ENCODE peak calls at places on chromosome 1, in ten cellular contexts. Q, C, L, V, F, W, R, G, I and N are unnamed samples.

GRCh38 chr1:99171126-99171813 is 93.0 kb upstream of the PLPPR4 start:
- DNase-seq in W (no peak), R (no peak), G (no peak), V (no peak), I (no peak), Q (no peak), L (no peak), F (no peak), C (no peak), N (no peak)

GRCh38 chr1:67987046-67987799 is 63.2 kb downstream of the DIRAS3 start:
- DNase-seq in G (no peak), L (no peak), W (no peak), Q (no peak), V (no peak), F (peak), C (no peak), I (peak), R (no peak), N (no peak)

GRCh38 chr1:109655624-109656519 is at the start of gene GSTM4:
- DNase-seq in W (peak), I (peak), F (peak), V (peak), Q (peak), C (peak), L (peak), R (peak), G (peak), N (peak)

GRCh38 chr1:45789601-45790000 is 13.8 kb upstream of the MAST2 start:
- DNase-seq in R (no peak), W (no peak), F (no peak), C (no peak), L (no peak), Q (no peak), I (no peak), G (no peak), V (no peak), N (no peak)

GRCh38 chr1:26874896-26875295 is 11.9 kb downstream of the SFN start:
- DNase-seq in R (no peak), L (no peak), F (no peak), C (no peak), Q (no peak), W (no peak), I (no peak), V (no peak), G (no peak), N (no peak)

GRCh38 chr1:169692766-169693460 is 18.5 kb downstream of the SELL start:
- DNase-seq in Q (peak), R (peak), G (no peak), F (no peak), C (no peak), I (no peak), W (peak), V (no peak), L (no peak), N (no peak)

GRCh38 chr1:157359309-157360020 is 192.8 kb downstream of the FCRL5 start:
- DNase-seq in I (no peak), V (no peak), W (no peak), L (no peak), R (no peak), Q (no peak), F (no peak), C (no peak), G (no peak), N (no peak)

GRCh38 chr1:162327791-162328165 is 48.9 kb downstream of the SPATA46 start:
- DNase-seq in W (no peak), V (no peak), C (no peak), Q (no peak), G (no peak), L (no peak), F (no peak), I (no peak), R (no peak), N (no peak)

GRCh38 chr1:66383602-66384001 is 150.4 kb upstream of the SGIP1 start:
- DNase-seq in F (no peak), Q (no peak), I (no peak), V (no peak), G (no peak), W (no peak), R (no peak), C (no peak), L (no peak), N (no peak)

GRCh38 chr1:61337981-61338848 is 255.9 kb downstream of the NFIA start:
- DNase-seq in L (peak), R (no peak), F (peak), I (peak), W (no peak), V (no peak), Q (no peak), G (peak), C (no peak), N (peak)

GRCh38 chr1:34740161-34740875 is 14.5 kb upstream of the GJB5 start:
- DNase-seq in Q (no peak), I (no peak), W (no peak), G (no peak), L (no peak), C (no peak), V (no peak), F (peak), R (no peak), N (no peak)

GRCh38 chr1:112714313-112715263 is 544 bp downstream of the PPM1J start:
- DNase-seq in F (peak), I (no peak), L (peak), Q (peak), W (no peak), C (no peak), R (no peak), G (no peak), V (no peak), N (peak)

GRCh38 chr1:229629251-229629650 is 3.2 kb downstream of the URB2 start:
- DNase-seq in Q (no peak), I (peak), W (no peak), C (no peak), G (no peak), R (no peak), L (no peak), F (peak), V (no peak), N (no peak)

GRCh38 chr1:227805606-227806197 is 9.8 kb upstream of the PRSS38 start:
- DNase-seq in Q (no peak), F (peak), I (peak), V (no peak), C (no peak), W (no peak), R (no peak), G (peak), L (no peak), N (peak)

GRCh38 chr1:87826639-87827345 is 498.1 kb downstream of the LMO4 start:
- DNase-seq in R (no peak), W (no peak), Q (no peak), V (no peak), C (no peak), F (peak), I (peak), G (no peak), L (no peak), N (peak)

GRCh38 chr1:91273875-91274274 is 130.8 kb downstream of the HFM1 start:
- DNase-seq in Q (no peak), C (no peak), F (peak), W (no peak), G (no peak), V (no peak), R (no peak), L (no peak), I (peak), N (peak)

GRCh38 chr1:90476994-90477393 is 240.1 kb downstream of the BARHL2 start:
- DNase-seq in V (no peak), I (no peak), R (no peak), Q (no peak), F (no peak), W (no peak), C (no peak), G (no peak), L (no peak), N (no peak)

GRCh38 chr1:243351347-243351746 is 95.5 kb downstream of the SDCCAG8 start:
- DNase-seq in R (no peak), W (no peak), Q (no peak), G (no peak), F (no peak), V (no peak), L (no peak), I (no peak), C (no peak), N (no peak)

GRCh38 chr1:96945509-96946084 is 224.0 kb downstream of the PTBP2 start:
- DNase-seq in R (no peak), F (peak), C (no peak), W (no peak), G (no peak), L (no peak), V (no peak), Q (no peak), I (no peak), N (no peak)

GRCh38 chr1:76115186-76115585 is 40.6 kb downstream of the ST6GALNAC3 start:
- DNase-seq in R (no peak), W (no peak), Q (no peak), G (no peak), L (no peak), V (no peak), C (no peak), I (no peak), F (no peak), N (no peak)

GRCh38 chr1:82979593-82980230 is 1019.2 kb downstream of the TTLL7 start:
- DNase-seq in V (no peak), F (no peak), W (no peak), R (no peak), L (no peak), G (no peak), Q (no peak), I (no peak), C (no peak), N (no peak)